ENCODE peak calls at places on chromosome 12, in seven cellular contexts. H is GM12891, W is SK-N-SH, Q is H1, L is GM12878, M is HepG2, A is K562. I is an unnamed sample.

GRCh38 chr12:72872488-72872887 is 600.3 kb downstream of the TRHDE start:
- DNase-seq in H (no peak), W (no peak), Q (no peak), L (no peak), M (no peak), A (no peak), I (no peak)

GRCh38 chr12:123845881-123846280 is 83.8 kb downstream of the DNAH10 start:
- DNase-seq in H (no peak), W (no peak), Q (no peak), L (no peak), M (no peak), A (no peak), I (no peak)

GRCh38 chr12:52636592-52637258 is 15.3 kb downstream of the KRT2 start:
- DNase-seq in H (no peak), W (no peak), Q (peak; percentile 30), L (no peak), M (no peak), A (no peak), I (no peak)

GRCh38 chr12:51208016-51208660 is 9.7 kb downstream of the POU6F1 start:
- DNase-seq in H (no peak), W (no peak), Q (no peak), L (no peak), M (no peak), A (no peak), I (no peak)

GRCh38 chr12:20567413-20567812 is 127.7 kb upstream of the SLCO1C1 start:
- DNase-seq in H (no peak), W (no peak), Q (no peak), L (no peak), M (no peak), A (no peak), I (no peak)

GRCh38 chr12:107320929-107321618 is 227.7 kb upstream of the CRY1 start:
- DNase-seq in H (no peak), W (peak; percentile 57), Q (peak; percentile 68), L (no peak), M (no peak), A (no peak), I (no peak)

GRCh38 chr12:79885956-79886490 is 48.9 kb downstream of the PPP1R12A start:
- DNase-seq in H (no peak), W (no peak), Q (no peak), L (no peak), M (no peak), A (no peak), I (no peak)

GRCh38 chr12:3320881-3321509 is 170.0 kb upstream of the PRMT8 start:
- DNase-seq in H (no peak), W (no peak), Q (no peak), L (no peak), M (no peak), A (no peak), I (no peak)

DNA sequence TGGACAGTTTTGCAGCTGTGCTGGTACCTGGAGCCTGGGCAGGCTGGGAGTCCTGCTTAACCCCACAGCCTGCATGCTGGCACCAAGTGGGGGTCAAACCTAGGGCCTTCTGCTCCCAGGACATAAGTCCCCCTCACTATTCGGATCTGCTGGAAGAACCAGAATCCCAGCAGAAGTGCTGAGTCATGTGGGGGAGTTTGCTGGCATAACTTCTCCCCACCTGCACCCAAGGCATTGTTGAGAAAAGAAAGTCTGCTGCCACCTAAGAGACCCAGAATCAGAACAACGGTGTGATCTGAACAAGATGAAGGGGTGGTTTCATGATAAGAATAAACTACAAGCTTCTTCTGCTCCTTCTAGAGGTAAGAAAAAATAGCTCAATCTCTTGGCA is 102.7 kb downstream of the RBM19 start:
- DNase-seq in H (no peak), W (no peak), Q (no peak), L (no peak), M (no peak), A (no peak), I (no peak)
- TF ChIP-seq POLR2AphosphoS5 in H (no peak), W (no peak), Q (no peak), L (no peak), M (no peak), A (no peak), I (no peak)

DNA sequence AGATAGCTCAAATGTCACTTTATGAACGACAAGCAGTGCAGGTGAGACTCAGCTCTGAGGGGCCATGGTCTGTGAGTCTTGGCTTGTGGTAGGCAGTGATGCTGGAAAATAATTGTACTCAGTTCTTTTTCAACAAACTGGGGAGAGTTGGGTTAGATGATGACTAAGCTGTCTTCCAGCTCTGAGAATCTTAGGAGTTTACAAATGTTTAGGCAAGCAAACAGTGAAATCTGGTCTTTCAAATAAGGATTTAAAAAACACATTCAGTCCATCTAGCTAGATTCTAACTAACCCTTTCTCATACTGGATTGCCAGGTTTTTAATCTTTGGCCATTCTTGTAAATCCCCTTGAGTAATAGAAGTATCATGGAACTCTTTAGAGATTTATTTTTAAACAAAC is 3.4 kb downstream of the PHC1 start:
- DNase-seq in H (no peak), W (no peak), Q (no peak), L (no peak), M (no peak), A (no peak), I (no peak)
- TF ChIP-seq TAF1 in H (no peak), W (no peak), Q (no peak), L (no peak), M (no peak), A (no peak), I (no peak)

GRCh38 chr12:62631531-62632520 is 165.2 kb downstream of the MON2 start:
- DNase-seq in H (peak; percentile 39), W (peak; percentile 89), Q (peak; percentile 84), L (no peak), M (peak; percentile 25), A (no peak), I (peak; percentile 48)
- TF ChIP-seq POLR2AphosphoS5 in H (no peak), W (peak; percentile 60), Q (no peak), L (no peak), M (no peak), A (no peak), I (no peak)

GRCh38 chr12:10113085-10113484 is 14.3 kb upstream of the CLEC1A start:
- DNase-seq in H (no peak), W (no peak), Q (no peak), L (no peak), M (no peak), A (no peak), I (no peak)
- TF ChIP-seq TAF1 in H (no peak), W (no peak), Q (no peak), L (no peak), M (no peak), A (no peak), I (no peak)

GRCh38 chr12:93302331-93303229 is 75.1 kb upstream of the NUDT4 start:
- DNase-seq in H (no peak), W (no peak), Q (no peak), L (no peak), M (no peak), A (peak; percentile 47), I (no peak)
- TF ChIP-seq POLR2AphosphoS5 in H (no peak), W (peak; percentile 19), Q (no peak), L (no peak), M (no peak), A (no peak), I (no peak)

GRCh38 chr12:74111688-74112360 is 425.8 kb upstream of the ATXN7L3B start:
- DNase-seq in H (no peak), W (peak; percentile 1), Q (peak; percentile 66), L (no peak), M (peak; percentile 13), A (peak; percentile 7), I (no peak)
- TF ChIP-seq TAF1 in H (no peak), W (no peak), Q (no peak), L (no peak), M (no peak), A (no peak), I (no peak)

GRCh38 chr12:86134571-86134970 is 121.6 kb downstream of the MGAT4C start:
- DNase-seq in H (no peak), W (no peak), Q (no peak), L (no peak), M (no peak), A (no peak), I (no peak)
- TF ChIP-seq POLR2AphosphoS5 in H (no peak), W (no peak), Q (no peak), L (no peak), M (no peak), A (no peak), I (no peak)

I was measured in GM12892.